ENCODE peak calls at places on chromosomes 2 and 18, in nine cellular contexts. K, D, W, M, P, F, L, T and H are unnamed samples. For H3K4me1, the result is how much of the 10 kb centered on the place peaks cover.

GRCh38 chr2:8458461-8459459 is 223.1 kb upstream of the ID2 start:
- DNase-seq in K (no peak), D (no peak), W (no peak), M (no peak), P (no peak), F (no peak), L (no peak), T (no peak), H (no peak)

GRCh38 chr2:172588931-172589330 is 33.0 kb downstream of the PDK1 start:
- DNase-seq in K (no peak), D (no peak), W (no peak), M (no peak), P (no peak), F (no peak), L (no peak), T (peak), H (peak)

GRCh38 chr2:10235909-10236550 is 66.7 kb upstream of the HPCAL1 start:
- DNase-seq in K (no peak), D (no peak), W (no peak), M (peak), P (no peak), F (no peak), L (no peak), T (no peak), H (no peak)

GRCh38 chr2:26144031-26144430 is 28.9 kb upstream of the GAREM2 start:
- DNase-seq in K (peak), D (no peak), W (no peak), M (no peak), P (peak), F (no peak), L (no peak), T (no peak), H (no peak)

GRCh38 chr2:20135631-20136050 is 84.2 kb upstream of the LAPTM4A start:
- DNase-seq in K (peak), D (peak), W (peak), M (peak), P (peak), F (no peak), L (peak), T (peak), H (peak)

GRCh38 chr2:204869142-204869823 is 324.0 kb downstream of the PARD3B start:
- DNase-seq in K (no peak), D (no peak), W (no peak), M (no peak), P (no peak), F (no peak), L (no peak), T (peak), H (no peak)

GRCh38 chr2:202944403-202944802 is 32.3 kb downstream of the CARF start:
- DNase-seq in K (no peak), D (no peak), W (peak), M (no peak), P (no peak), F (no peak), L (no peak), T (peak), H (no peak)

GRCh38 chr18:48943333-48943732 is 7.4 kb downstream of the SMAD7 start:
- DNase-seq in K (no peak), D (no peak), W (no peak), M (no peak), P (no peak), F (no peak), L (no peak), T (no peak), H (no peak)

GRCh38 chr2:24076849-24077534 is 866 bp upstream of the SF3B6 start:
- DNase-seq in K (peak), D (no peak), W (no peak), M (no peak), P (no peak), F (no peak), L (no peak), T (no peak), H (peak)

GRCh38 chr2:235390108-235390815 is 103.6 kb upstream of the AGAP1 start:
- DNase-seq in K (no peak), D (no peak), W (peak), M (peak), P (peak), F (no peak), L (no peak), T (peak), H (peak)

GRCh38 chr2:26657265-26657664 is 16.1 kb upstream of the CIB4 start:
- DNase-seq in K (no peak), D (no peak), W (no peak), M (no peak), P (no peak), F (no peak), L (no peak), T (no peak), H (no peak)

GRCh38 chr2:72719416-72719815 is 106.4 kb downstream of the EXOC6B start:
- DNase-seq in K (peak), D (no peak), W (peak), M (no peak), P (no peak), F (no peak), L (no peak), T (peak), H (peak)

GRCh38 chr2:208791257-208791656 is 384.7 kb downstream of the PTH2R start:
- DNase-seq in K (no peak), D (no peak), W (no peak), M (no peak), P (no peak), F (no peak), L (no peak), T (no peak), H (no peak)

GRCh38 chr18:6746386-6746960 is 17.0 kb downstream of the ARHGAP28 start:
- DNase-seq in K (no peak), D (no peak), W (peak), M (no peak), P (no peak), F (no peak), L (no peak), T (peak), H (no peak)

GRCh38 chr18:79374408-79375171 is 21.1 kb upstream of the NFATC1 start:
- DNase-seq in K (no peak), D (no peak), W (no peak), M (no peak), P (no peak), F (no peak), L (no peak), T (no peak), H (no peak)

GRCh38 chr2:174263989-174264388 is 15.7 kb upstream of the OLA1 start:
- DNase-seq in K (peak), D (no peak), W (peak), M (no peak), P (no peak), F (no peak), L (peak), T (peak), H (peak)

GRCh38 chr2:84807063-84807485 is 73.8 kb downstream of the TRABD2A start:
- DNase-seq in K (peak), D (no peak), W (peak), M (peak), P (no peak), F (no peak), L (peak), T (peak), H (peak)

GRCh38 chr18:50982802-50983179 is 15.0 kb downstream of the ELAC1 start:
- DNase-seq in K (no peak), D (no peak), W (peak), M (no peak), P (no peak), F (no peak), L (no peak), T (peak), H (no peak)

GRCh38 chr2:146979746-146980145 is 865.1 kb upstream of the ACVR2A start:
- DNase-seq in K (no peak), D (no peak), W (no peak), M (no peak), P (no peak), F (no peak), L (no peak), T (no peak), H (no peak)

GRCh38 chr2:54336136-54336976 is 80.3 kb upstream of the TSPYL6 start:
- DNase-seq in K (no peak), D (no peak), W (peak), M (no peak), P (no peak), F (no peak), L (no peak), T (peak), H (peak)

GRCh38 chr18:31424383-31424988 is 23.1 kb upstream of the DSG3 start:
- DNase-seq in K (peak), D (peak), W (peak), M (no peak), P (peak), F (no peak), L (peak), T (peak), H (peak)

GRCh38 chr2:173079968-173080860 is 4.6 kb downstream of the MAP3K20 start:
- DNase-seq in K (no peak), D (no peak), W (peak), M (no peak), P (no peak), F (no peak), L (no peak), T (peak), H (peak)

GRCh38 chr2:33380661-33381183 is 95.7 kb upstream of the RASGRP3 start:
- DNase-seq in K (no peak), D (no peak), W (no peak), M (no peak), P (no peak), F (no peak), L (no peak), T (no peak), H (no peak)

GRCh38 chr2:180040146-180040925 is 33.2 kb upstream of the CWC22 start:
- DNase-seq in K (no peak), D (no peak), W (peak), M (no peak), P (no peak), F (no peak), L (no peak), T (peak), H (peak)

GRCh38 chr18:42053188-42053781 is 98.3 kb downstream of the PIK3C3 start:
- DNase-seq in K (peak), D (peak), W (peak), M (no peak), P (peak), F (no peak), L (peak), T (peak), H (no peak)

GRCh38 chr2:6576312-6576711 is 289.4 kb downstream of the CMPK2 start:
- DNase-seq in K (no peak), D (no peak), W (peak), M (no peak), P (no peak), F (no peak), L (no peak), T (peak), H (peak)

GRCh38 chr2:60104514-60105501 is 448.6 kb downstream of the BCL11A start:
- DNase-seq in K (no peak), D (no peak), W (no peak), M (no peak), P (no peak), F (no peak), L (no peak), T (no peak), H (peak)

GRCh38 chr2:85438291-85439110 is 20.0 kb downstream of the SH2D6 start:
- DNase-seq in K (no peak), D (no peak), W (no peak), M (no peak), P (no peak), F (no peak), L (no peak), T (no peak), H (no peak)

GRCh38 chr2:231287696-231288095 is 89.3 kb downstream of the ARMC9 start:
- DNase-seq in K (no peak), D (no peak), W (no peak), M (no peak), P (no peak), F (no peak), L (no peak), T (no peak), H (peak)

DNA sequence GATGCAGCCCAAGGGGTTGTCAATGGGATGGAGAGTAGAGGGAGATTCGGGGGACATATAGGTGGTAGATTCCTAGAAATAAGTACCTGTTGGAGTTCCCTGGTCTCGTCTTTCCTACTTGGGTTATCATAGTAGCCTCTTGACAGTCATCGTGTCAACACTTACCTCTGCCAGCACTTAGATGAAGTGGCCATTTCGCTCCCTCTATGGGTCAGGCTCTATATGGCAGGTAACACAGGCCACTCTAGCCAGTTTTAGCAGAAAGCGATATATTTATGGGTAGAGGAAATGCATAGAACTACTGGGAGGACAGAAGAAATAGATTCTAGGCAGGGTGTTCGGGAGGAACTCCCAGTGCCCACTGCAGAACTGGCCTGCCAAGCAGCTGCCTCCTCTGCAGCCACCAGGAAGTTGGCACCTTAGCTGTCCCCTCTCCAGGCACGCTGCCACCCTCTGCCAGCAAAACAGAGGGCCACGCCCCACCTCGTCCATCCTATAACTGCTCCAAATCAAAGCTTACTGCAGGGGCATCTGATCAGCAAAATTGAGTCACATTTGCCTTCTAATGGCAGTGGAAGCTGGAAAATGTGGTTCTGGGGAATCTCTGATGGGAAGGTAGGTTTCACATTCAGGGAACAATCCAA is 181.3 kb downstream of the INSIG2 start:
- DNase-seq in K (no peak), D (no peak), W (no peak), M (peak), P (no peak), F (no peak), L (no peak), T (no peak), H (no peak)
- TF ChIP-seq CTCF in K (no peak), D (peak), W (no peak), M (peak), P (no peak), F (no peak), L (peak), T (no peak), H (peak)

DNA sequence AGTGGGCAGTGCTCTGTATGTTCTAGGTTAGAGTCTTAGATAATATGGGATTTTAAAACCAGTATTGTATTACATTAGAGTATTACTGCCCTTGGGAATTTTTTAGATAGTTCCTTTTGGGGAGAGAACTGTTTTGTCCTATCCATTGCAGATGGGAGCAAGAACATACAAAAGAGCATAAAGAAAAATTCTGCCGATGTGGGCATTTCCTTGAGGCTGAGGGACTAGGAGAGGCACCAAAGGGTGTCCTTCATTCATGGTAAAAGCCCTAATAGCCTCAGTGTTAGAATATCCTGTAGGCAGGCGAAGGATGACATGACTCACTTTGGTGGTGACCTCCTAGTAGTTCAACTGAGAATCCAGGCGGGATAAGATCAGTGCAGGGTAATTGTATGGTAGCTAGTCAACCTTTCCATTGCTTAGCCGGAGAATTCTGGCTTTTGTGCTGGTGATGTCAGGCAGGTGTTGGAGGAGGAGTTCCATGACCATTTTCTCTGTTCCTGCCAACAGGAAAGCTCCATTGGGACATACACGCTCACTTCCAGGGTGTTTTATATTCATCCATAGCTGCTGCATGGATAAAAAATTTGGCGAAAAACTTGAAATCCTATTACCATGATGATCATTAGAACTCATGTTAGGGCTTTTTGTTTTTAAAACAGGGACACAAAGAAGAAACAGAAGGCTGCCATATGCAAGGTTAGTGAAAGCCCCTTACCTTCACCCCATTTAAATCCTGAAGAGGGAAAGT is 28.1 kb downstream of the EPAS1 start:
- DNase-seq in K (no peak), D (no peak), W (no peak), M (no peak), P (no peak), F (no peak), L (no peak), T (peak), H (no peak)
- H3K27ac ChIP-seq in K (peak), D (no peak), W (no peak), M (peak), P (no peak), F (peak), L (no peak), T (no peak), H (no peak)

DNA sequence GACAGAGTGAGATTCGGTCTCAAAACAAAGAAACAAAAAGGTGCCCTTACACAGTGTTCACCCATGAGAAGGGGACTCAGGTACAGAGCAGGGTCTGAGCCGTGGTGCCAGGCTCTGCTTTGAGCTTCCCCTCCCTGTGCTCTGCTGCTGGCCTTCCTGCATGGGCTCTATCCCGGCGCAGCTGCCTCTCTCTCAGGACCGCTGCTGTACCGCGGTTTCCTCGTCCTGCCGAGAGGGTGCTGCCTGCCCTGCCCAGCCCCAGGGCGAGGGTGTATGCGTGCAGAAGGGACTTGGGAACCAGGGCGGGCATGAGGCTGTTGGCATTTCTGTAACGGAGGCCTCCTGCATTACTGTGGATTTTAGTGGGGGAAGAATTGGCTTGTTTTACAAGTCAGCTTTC is 30.1 kb downstream of the SH3RF3 start:
- DNase-seq in K (no peak), D (no peak), W (no peak), M (no peak), P (no peak), F (no peak), L (no peak), T (no peak), H (no peak)
- H3K4me1 ChIP-seq in K (under half), D (under half), W (under half), M (under half), P (under half), F (under half), L (under half), T (under half), H (under half)

DNA sequence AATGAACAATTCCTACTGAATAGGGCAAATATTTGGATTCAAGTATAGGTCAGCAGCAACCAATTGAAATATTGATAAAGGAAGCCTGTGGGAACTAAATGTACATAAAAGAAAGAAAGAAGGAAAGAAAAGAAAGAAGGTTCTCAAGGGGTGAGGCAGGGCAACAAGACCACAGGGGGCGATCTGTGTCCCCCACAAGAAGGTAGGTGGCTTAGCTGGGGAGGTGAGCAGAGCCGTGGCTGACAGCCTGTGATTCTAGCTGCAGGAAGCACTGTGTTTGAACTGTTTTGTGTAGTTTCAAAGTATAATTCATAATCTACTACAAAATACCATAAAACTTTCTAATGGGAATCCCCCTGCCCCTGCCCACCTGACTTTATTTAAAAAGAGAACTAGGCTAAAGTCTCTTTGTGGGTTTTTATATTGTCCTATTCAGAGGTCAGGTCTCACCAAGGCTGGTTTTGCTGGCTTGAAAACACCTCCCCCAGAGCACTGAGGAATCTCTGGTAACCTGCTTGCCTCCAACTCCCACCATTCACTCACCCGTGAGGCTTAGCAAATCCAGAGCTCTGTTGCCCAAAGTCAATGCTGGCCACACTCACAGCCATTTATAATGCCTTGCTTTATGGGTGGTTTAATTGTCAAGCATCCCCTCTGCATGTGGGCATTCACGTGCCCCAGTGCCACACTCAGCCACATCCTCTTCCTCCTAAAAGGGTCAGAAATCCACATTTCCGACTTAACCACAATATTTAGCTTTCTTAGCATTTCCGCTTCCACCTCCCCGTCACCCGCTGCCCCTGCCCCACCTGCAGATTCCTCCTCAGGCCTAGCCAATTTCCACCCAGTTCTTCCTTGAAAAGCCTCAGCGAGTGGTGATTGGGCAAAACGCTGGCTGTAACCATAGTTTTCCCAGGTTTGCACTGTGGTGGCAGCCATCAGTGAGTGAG is 36.4 kb upstream of the LMAN1 start:
- DNase-seq in K (no peak), D (no peak), W (no peak), M (no peak), P (no peak), F (no peak), L (no peak), T (no peak), H (no peak)
- TF ChIP-seq CTCF in K (no peak), D (no peak), W (no peak), M (no peak), P (no peak), F (no peak), L (no peak), T (no peak), H (no peak)

DNA sequence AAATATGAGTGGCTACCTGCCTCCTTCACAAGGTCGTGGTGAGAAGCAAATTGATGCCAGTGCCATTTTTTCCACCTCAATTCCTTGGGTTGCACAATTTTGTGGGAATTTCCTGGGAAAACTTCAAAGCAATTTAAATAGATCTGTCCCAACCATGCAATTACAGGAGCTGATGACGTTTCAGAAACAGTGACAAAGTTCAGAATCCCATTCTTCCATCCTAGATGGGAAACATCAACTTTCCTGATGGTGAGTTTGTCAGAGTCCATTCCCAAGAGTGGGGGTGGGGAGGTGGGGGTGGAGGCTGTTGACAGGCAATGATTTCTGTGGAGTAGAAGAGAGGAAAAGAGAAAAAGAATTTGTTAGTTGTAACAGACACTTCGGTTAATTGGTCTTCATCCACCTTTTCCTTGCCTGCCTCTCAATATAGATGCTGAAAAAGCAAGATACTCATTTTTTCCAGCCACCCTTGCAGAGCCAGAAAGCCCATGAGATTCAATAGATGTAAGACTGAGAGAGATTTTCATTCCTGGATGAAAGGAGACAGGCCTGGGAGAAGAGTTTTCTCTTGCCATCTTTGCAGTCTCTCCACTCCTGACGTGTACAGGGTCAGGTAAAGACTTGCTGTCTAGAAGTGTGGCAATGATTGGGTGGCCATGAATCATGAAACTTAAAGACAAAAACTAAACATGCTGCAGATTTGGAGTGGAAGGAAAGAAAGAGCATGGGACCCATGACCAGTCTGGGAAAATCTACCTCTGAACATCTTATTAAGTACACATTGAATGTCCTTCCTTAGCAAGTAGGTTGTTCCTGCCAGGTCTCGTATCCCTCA is 47.3 kb downstream of the SOCS6 start:
- DNase-seq in K (peak), D (no peak), W (no peak), M (no peak), P (no peak), F (no peak), L (no peak), T (no peak), H (peak)
- H3K27ac ChIP-seq in K (peak), D (no peak), W (no peak), M (no peak), P (no peak), F (no peak), L (peak), T (no peak), H (peak)